ENCODE peak calls at places on chromosomes 2 and 18, in five cellular contexts. C, T, K, P and G are unnamed samples.

GRCh38 chr2:11663427-11663826 is 6.6 kb downstream of the NTSR2 start:
- DNase-seq in C (no peak), T (no peak), K (no peak), P (no peak), G (no peak)

GRCh38 chr2:201949036-201950012 is 84.3 kb upstream of the FZD7 start:
- DNase-seq in C (no peak), T (no peak), K (no peak), P (no peak), G (no peak)

GRCh38 chr2:30398488-30398887 is 48.6 kb upstream of the LCLAT1 start:
- DNase-seq in C (no peak), T (no peak), K (no peak), P (no peak), G (no peak)

GRCh38 chr18:8661754-8662573 is 43.4 kb upstream of the MTCL1 start:
- DNase-seq in C (no peak), T (no peak), K (no peak), P (peak), G (no peak)

GRCh38 chr18:62739911-62740310 is 24.6 kb downstream of the PHLPP1 start:
- DNase-seq in C (no peak), T (no peak), K (no peak), P (no peak), G (no peak)

GRCh38 chr2:201403904-201404303 is 46.8 kb upstream of the FLACC1 start:
- DNase-seq in C (no peak), T (no peak), K (no peak), P (no peak), G (no peak)

GRCh38 chr18:76428396-76429261 is 66.4 kb downstream of the ZNF516 start:
- DNase-seq in C (no peak), T (no peak), K (no peak), P (no peak), G (no peak)

GRCh38 chr2:70907130-70907756 is 28.5 kb upstream of the ATP6V1B1 start:
- DNase-seq in C (no peak), T (no peak), K (no peak), P (no peak), G (no peak)

GRCh38 chr2:112154246-112155110 is 16.3 kb downstream of the FBLN7 start:
- DNase-seq in C (no peak), T (no peak), K (no peak), P (no peak), G (no peak)

GRCh38 chr18:32879497-32879896 is 106.7 kb upstream of the KLHL14 start:
- DNase-seq in C (no peak), T (no peak), K (no peak), P (no peak), G (no peak)

GRCh38 chr2:239936838-239937581 is 88.1 kb downstream of the NDUFA10 start:
- DNase-seq in C (no peak), T (no peak), K (no peak), P (no peak), G (no peak)

GRCh38 chr2:26925100-26925791 is 45.2 kb upstream of the MAPRE3 start:
- DNase-seq in C (no peak), T (no peak), K (no peak), P (no peak), G (no peak)

GRCh38 chr2:220101902-220102301 is 474.5 kb downstream of the SLC4A3 start:
- DNase-seq in C (no peak), T (no peak), K (no peak), P (no peak), G (no peak)

GRCh38 chr2:24276349-24276899 is 83.9 kb downstream of the ITSN2 start:
- DNase-seq in C (no peak), T (no peak), K (no peak), P (no peak), G (no peak)

GRCh38 chr18:47871288-47871687 is 59.2 kb downstream of the SMAD2 start:
- DNase-seq in C (no peak), T (no peak), K (no peak), P (peak), G (no peak)

GRCh38 chr2:98883780-98884211 is 52.2 kb downstream of the CRACDL start:
- DNase-seq in C (no peak), T (no peak), K (no peak), P (no peak), G (no peak)

GRCh38 chr2:68768461-68768860 is 33.9 kb downstream of the ARHGAP25 start:
- DNase-seq in C (no peak), T (no peak), K (no peak), P (no peak), G (no peak)

GRCh38 chr2:181170256-181170655 is 189.9 kb downstream of the UBE2E3 start:
- DNase-seq in C (no peak), T (peak), K (no peak), P (no peak), G (no peak)

GRCh38 chr18:5879479-5879882 is 15.8 kb downstream of the TMEM200C start:
- DNase-seq in C (no peak), T (no peak), K (no peak), P (no peak), G (no peak)

GRCh38 chr2:12507295-12507694 is 209.4 kb upstream of the TRIB2 start:
- DNase-seq in C (no peak), T (no peak), K (no peak), P (no peak), G (no peak)

GRCh38 chr2:232781765-232782164 is 5.4 kb upstream of the KCNJ13 start:
- DNase-seq in C (no peak), T (peak), K (no peak), P (peak), G (no peak)

GRCh38 chr2:101991731-101992145 is at the start of gene IL1R2:
- DNase-seq in C (no peak), T (no peak), K (peak), P (peak), G (no peak)

GRCh38 chr2:220365023-220365422 is 737.6 kb downstream of the SLC4A3 start:
- DNase-seq in C (no peak), T (no peak), K (no peak), P (no peak), G (no peak)

GRCh38 chr2:205706769-205707375 is 24.6 kb downstream of the NRP2 start:
- DNase-seq in C (no peak), T (peak), K (no peak), P (peak), G (peak)

DNA sequence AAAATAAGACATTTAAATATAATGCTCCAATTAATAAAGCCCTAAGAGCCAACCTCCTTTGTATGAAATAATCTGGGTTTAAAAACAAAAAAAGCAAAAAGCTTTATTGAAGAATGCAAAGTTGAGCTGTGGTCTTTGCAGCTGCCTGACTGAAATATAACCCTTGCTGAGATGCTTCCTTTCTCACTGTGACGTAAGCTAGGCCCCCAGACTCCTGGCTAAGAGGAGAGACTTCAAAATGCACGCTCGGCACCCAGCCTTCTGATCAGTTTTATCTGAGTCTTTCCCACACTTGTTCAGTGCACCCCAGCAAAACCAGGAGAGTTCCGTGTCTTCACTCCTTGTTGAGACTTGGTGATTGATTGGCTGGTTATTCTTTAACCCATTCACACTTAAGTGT is 115.3 kb downstream of the BCL11A start:
- DNase-seq in C (no peak), T (no peak), K (no peak), P (no peak), G (no peak)
- H3K4me3 ChIP-seq in C (no peak), T (no peak), K (no peak), P (no peak), G (no peak)

GRCh38 chr18:59563386-59563785 is 133.8 kb downstream of the CCBE1 start:
- DNase-seq in C (no peak), T (no peak), K (no peak), P (no peak), G (no peak)
- H3K4me3 ChIP-seq in C (no peak), T (no peak), K (no peak), P (no peak), G (no peak)

GRCh38 chr2:74500578-74500946 is 1.2 kb upstream of the LBX2 start:
- DNase-seq in C (no peak), T (no peak), K (no peak), P (no peak), G (no peak)

GRCh38 chr2:74499940-74500577 is 656 bp upstream of the LBX2 start:
- DNase-seq in C (no peak), T (no peak), K (no peak), P (no peak), G (no peak)

GRCh38 chr2:74502720-74503505 is 3.5 kb upstream of the LBX2 start:
- DNase-seq in C (peak), T (no peak), K (peak), P (peak), G (peak)

GRCh38 chr2:74502147-74502719 is 2.8 kb upstream of the LBX2 start:
- DNase-seq in C (no peak), T (no peak), K (no peak), P (peak), G (no peak)

DNA sequence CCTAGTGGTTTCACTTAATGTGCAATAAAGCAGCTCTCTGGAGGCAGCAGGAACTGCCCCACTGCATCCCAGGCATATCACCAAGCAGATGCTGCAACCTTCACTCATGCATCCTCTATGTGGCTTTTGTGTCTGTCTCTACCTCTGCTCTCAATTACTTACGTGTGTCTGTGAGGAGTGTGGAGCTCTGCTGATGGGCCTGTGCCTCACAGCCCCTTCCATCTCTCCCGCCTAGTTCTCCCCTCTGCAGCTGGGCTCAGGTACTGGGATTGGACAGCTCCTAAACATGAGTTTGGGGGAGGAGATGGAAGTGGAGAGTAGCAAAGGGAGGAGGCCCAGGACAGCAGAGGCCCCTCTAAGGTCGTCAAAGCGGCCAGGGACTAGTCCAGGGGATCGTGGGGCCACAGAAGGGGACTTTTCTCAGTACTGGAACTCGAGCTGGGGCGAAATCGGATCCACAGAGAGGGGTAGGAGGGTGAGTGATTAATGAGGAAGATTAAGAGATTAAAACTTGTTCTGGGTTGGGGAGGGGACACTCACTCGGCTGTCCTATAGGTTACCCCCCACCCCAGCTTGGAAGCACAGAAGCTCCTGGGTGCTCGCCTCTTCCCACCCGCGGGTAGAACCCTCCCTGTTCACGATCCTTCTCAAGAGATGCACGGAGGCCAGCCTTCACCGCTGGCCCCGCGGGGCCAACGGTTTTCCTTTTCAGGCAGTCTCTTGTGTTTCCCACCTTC is 2.1 kb upstream of the LBX2 start:
- DNase-seq in C (no peak), T (no peak), K (no peak), P (no peak), G (no peak)
- H3K4me3 ChIP-seq in C (no peak), T (no peak), K (no peak), P (no peak), G (no peak)

DNA sequence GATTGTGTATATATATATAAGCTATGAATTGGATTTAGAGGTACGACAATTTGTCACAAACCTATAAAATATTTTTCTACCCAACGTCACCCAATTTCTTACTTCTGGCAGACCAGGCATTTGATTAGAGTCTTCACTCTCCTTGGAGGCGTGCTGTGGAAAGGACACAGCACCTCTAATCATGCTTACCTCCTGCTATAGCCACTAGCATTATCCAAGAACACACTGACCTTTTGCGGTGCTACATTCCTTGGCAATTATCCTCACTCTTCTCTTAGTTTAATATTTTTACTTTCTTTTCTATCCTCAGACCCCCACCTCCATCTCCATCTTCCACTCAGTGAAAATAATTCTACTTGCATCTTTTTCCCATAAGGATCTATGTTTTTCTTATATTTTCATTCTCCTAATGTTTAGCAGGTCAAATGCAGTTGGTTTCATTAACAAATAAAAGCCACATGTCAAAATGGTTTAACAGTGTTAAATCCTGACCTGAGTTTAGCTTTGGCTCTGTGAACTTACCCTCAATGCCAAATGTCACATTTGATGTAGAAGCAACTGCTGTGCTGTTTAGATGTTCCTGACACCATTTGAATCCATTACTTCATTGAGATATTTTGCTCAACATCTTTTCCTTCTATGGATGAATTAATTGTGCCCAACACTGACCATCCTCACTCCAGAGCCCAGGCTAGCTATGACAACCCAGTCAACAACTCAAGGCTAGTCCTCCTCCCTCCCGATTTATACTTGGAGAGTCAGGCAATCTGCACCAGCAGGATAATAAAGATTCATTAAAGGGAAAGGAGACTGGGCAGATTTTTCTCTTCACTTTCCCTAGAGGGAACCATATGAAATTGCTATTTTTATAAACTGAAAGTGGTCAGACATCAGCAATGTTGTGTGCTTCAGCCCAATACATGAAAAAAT is 240.5 kb downstream of the MREG start:
- DNase-seq in C (no peak), T (no peak), K (no peak), P (no peak), G (no peak)
- H3K4me3 ChIP-seq in C (no peak), T (no peak), K (no peak), P (no peak), G (no peak)

GRCh38 chr2:105859694-105859951 is 114.9 kb downstream of the NCK2 start:
- DNase-seq in C (no peak), T (no peak), K (no peak), P (no peak), G (no peak)

GRCh38 chr2:105858868-105859693 is 114.4 kb downstream of the NCK2 start:
- DNase-seq in C (no peak), T (no peak), K (no peak), P (no peak), G (no peak)

GRCh38 chr2:105856576-105856975 is 111.9 kb downstream of the NCK2 start:
- DNase-seq in C (no peak), T (no peak), K (no peak), P (no peak), G (no peak)

GRCh38 chr2:105854972-105855371 is 110.3 kb downstream of the NCK2 start:
- DNase-seq in C (no peak), T (no peak), K (no peak), P (no peak), G (no peak)

GRCh38 chr2:105857076-105857740 is 112.5 kb downstream of the NCK2 start:
- DNase-seq in C (no peak), T (no peak), K (no peak), P (no peak), G (no peak)
- H3K4me3 ChIP-seq in C (no peak), T (no peak), K (no peak), P (no peak), G (no peak)